ENCODE peak calls at places on chromosomes 3 and 15, in six cellular contexts. C is IMR-90; E is Peyer's patch; X is Calu3; Y is fibroblast of the aortic adventitia; O is CD4-positive, alpha-beta T cell. N is an unnamed sample.

GRCh38 chr3:10702961-10703740 is 112.9 kb upstream of the SLC6A11 start:
- DNase-seq in C (no peak), E (no peak), X (peak), Y (no peak), O (no peak), N (no peak)

GRCh38 chr3:131804565-131805133 is 230.2 kb downstream of the CPNE4 start:
- DNase-seq in C (no peak), E (no peak), X (no peak), Y (peak), O (no peak), N (peak)

GRCh38 chr15:101651753-101652097 is 456 bp downstream of the TM2D3 start:
- DNase-seq in C (no peak), E (peak), X (no peak), Y (peak), O (no peak), N (no peak)

GRCh38 chr3:110576962-110577361 is 494.7 kb upstream of the NECTIN3 start:
- DNase-seq in C (peak), E (no peak), X (peak), Y (peak), O (no peak), N (peak)

GRCh38 chr15:31034152-31034551 is 42.7 kb upstream of the MTMR10 start:
- DNase-seq in C (peak), E (no peak), X (no peak), Y (peak), O (no peak), N (no peak)

GRCh38 chr3:27145719-27146118 is 223.5 kb downstream of the NEK10 start:
- DNase-seq in C (no peak), E (no peak), X (no peak), Y (no peak), O (no peak), N (no peak)

GRCh38 chr3:159453036-159453435 is 535.6 kb upstream of the IL12A start:
- DNase-seq in C (no peak), E (no peak), X (no peak), Y (no peak), O (no peak), N (no peak)

GRCh38 chr3:113839551-113839950 is 963 bp downstream of the GRAMD1C start:
- DNase-seq in C (no peak), E (no peak), X (no peak), Y (no peak), O (no peak), N (no peak)

GRCh38 chr3:74060201-74060600 is 435.5 kb upstream of the PDZRN3 start:
- DNase-seq in C (no peak), E (no peak), X (no peak), Y (no peak), O (no peak), N (no peak)

GRCh38 chr3:150236683-150237082 is 171.4 kb upstream of the TSC22D2 start:
- DNase-seq in C (no peak), E (no peak), X (no peak), Y (peak), O (no peak), N (peak)

GRCh38 chr3:182445576-182445975 is 347.7 kb upstream of the ATP11B start:
- DNase-seq in C (no peak), E (no peak), X (no peak), Y (no peak), O (no peak), N (no peak)

GRCh38 chr15:48722764-48723661 is 77.5 kb upstream of the FBN1 start:
- DNase-seq in C (peak), E (no peak), X (peak), Y (peak), O (no peak), N (peak)

GRCh38 chr3:35651888-35652287 is 12.6 kb downstream of the ARPP21 start:
- DNase-seq in C (peak), E (no peak), X (no peak), Y (peak), O (no peak), N (no peak)

GRCh38 chr3:184140436-184140835 is 5.3 kb downstream of the EIF2B5 start:
- DNase-seq in C (no peak), E (no peak), X (no peak), Y (no peak), O (no peak), N (no peak)

GRCh38 chr3:55813268-55814097 is 326.4 kb upstream of the WNT5A start:
- DNase-seq in C (no peak), E (no peak), X (no peak), Y (no peak), O (no peak), N (no peak)

DNA sequence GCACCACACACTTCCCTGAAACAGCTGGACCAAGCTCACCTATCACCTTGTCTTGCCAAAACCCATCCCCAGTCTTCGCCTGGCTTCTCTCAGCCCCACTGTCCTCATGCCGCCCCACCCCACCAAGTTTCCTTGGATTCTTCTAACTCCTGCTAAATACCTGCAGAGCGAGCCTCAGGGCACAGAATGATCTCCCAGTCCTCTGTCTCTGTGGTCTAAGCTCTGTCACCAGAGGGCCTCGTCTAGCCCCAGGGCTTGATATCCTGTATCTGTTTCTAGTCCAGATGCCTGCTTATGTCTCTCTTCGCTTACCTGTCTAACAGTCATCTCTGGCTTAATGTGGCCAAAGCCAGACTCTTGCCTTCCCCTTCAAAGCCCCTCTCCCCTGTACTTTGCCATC is 9.7 kb downstream of the CCDC12 start:
- DNase-seq in C (no peak), E (no peak), X (no peak), Y (no peak), O (no peak), N (no peak)
- TF ChIP-seq CTCF in C (no peak), E (no peak), X (no peak), Y (no peak), O (no peak), N (no peak)

GRCh38 chr3:12370758-12371157 is 81.9 kb downstream of the PPARG start:
- DNase-seq in C (peak), E (no peak), X (no peak), Y (peak), O (no peak), N (peak)
- TF ChIP-seq CTCF in C (peak), E (peak), X (no peak), Y (peak), O (no peak), N (peak)

DNA sequence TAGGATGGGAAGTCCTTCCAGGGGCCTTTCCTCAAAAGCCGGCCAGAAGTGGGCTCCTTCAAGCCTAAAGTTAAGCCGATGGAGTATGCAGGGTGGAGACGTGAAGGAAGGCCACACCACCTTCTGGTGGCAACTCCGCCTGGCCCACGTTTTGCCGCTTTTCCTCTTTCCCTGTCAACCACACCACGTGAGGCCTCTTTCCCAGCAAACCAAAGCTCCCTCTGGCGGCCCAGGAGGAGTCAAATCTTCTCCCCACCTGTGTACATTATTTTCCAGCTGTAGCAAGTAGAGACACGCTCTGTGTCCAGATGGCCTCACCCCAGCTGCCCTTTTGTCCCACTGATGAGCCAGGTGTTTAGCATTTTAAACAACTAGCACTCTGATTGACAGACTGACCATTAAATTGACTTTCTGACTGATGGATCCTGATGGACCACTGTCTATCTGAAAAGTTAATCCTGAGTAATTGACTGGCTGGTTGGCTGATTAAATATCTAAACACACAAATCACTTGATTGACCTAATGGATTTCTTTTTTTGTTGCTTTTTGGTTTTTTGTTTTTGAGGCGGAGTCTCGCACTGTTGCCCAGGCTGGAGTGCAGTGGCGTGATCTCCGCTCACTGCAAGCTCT is 59.6 kb upstream of the ZBTB38 start:
- DNase-seq in C (peak), E (no peak), X (peak), Y (peak), O (no peak), N (no peak)
- TF ChIP-seq CTCF in C (peak), E (peak), X (peak), Y (peak), O (no peak), N (peak)

GRCh38 chr15:19987389-19988048 is 554.1 kb downstream of the GOLGA6L6 start:
- DNase-seq in C (no peak), E (no peak), X (no peak), Y (no peak), O (no peak), N (no peak)
- TF ChIP-seq CTCF in C (no peak), E (no peak), X (no peak), Y (no peak), O (no peak), N (peak)

DNA sequence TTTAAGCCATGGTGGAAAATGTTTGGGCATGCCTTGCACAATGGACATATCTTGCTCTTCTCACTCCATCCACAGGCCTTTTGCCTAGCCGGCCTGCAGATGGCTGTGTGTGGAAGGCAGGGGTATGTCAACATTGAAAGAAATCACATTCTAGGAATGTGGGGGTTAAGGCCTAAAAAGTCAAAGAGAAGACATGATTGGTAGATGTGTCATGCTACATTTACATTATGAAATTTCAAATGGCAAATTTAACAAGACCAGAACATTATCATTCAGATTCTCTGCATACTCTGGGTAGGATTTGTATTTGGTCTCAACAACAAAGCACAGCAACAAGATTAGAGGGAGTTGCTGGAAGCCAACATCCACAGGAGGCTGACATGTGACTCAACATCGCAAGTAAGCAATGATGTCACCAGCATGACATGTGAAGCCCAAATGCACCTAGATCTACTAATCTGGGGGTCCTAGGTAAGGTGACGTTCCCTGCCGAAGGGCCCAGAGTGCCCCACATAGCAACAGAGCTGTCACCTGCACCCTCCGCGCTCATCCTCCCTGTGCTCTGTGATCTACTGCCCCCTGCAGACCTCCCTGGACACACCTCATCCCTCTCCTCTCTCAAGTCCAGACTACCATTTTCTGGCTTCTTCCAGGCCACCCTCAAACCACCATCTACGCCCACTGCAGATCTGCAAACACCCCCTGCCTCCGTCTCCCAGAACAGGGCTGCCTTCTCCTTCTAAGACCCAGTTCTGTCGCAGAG is 39.4 kb downstream of the CLDN18 start:
- DNase-seq in C (peak), E (no peak), X (no peak), Y (peak), O (no peak), N (peak)
- TF ChIP-seq CTCF in C (peak), E (no peak), X (peak), Y (peak), O (no peak), N (peak)

GRCh38 chr15:34013746-34014145 is 25.3 kb downstream of the AVEN start:
- DNase-seq in C (no peak), E (no peak), X (no peak), Y (no peak), O (no peak), N (no peak)

GRCh38 chr15:34010921-34011320 is 28.1 kb downstream of the AVEN start:
- DNase-seq in C (no peak), E (no peak), X (no peak), Y (no peak), O (no peak), N (no peak)

GRCh38 chr15:34012461-34013028 is 26.5 kb downstream of the AVEN start:
- DNase-seq in C (no peak), E (no peak), X (no peak), Y (no peak), O (no peak), N (no peak)

GRCh38 chr15:34009656-34010055 is 29.3 kb downstream of the AVEN start:
- DNase-seq in C (no peak), E (no peak), X (no peak), Y (no peak), O (no peak), N (no peak)

DNA sequence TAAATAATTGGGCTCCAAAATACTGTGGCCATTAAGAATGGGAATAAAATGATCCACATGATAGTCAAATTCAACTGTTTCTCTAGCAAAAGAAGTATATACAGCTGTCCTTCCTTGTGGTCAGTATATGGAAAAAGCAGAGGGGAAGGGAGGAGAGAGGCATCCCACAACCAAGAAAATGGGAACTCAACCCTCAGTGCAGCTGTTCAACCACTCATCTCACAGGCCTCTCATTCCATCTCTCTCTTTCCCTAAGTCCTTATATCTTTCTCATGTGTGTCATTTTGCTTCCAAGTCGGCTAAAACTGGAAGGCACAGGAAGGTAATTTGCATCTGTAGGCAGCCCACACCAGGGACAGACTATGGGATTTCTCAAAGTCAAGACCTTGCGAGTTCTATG is 27.5 kb downstream of the AVEN start:
- DNase-seq in C (no peak), E (no peak), X (no peak), Y (no peak), O (no peak), N (no peak)
- TF ChIP-seq CTCF in C (no peak), E (no peak), X (no peak), Y (no peak), O (no peak), N (no peak)

GRCh38 chr15:25930931-25931330 is 67.8 kb upstream of the ATP10A start:
- DNase-seq in C (no peak), E (no peak), X (no peak), Y (no peak), O (no peak), N (peak)

GRCh38 chr15:25937796-25938195 is 74.7 kb upstream of the ATP10A start:
- DNase-seq in C (no peak), E (no peak), X (no peak), Y (no peak), O (no peak), N (no peak)

GRCh38 chr15:25931846-25932245 is 68.7 kb upstream of the ATP10A start:
- DNase-seq in C (peak), E (no peak), X (no peak), Y (peak), O (no peak), N (no peak)

GRCh38 chr15:25936004-25936403 is 72.9 kb upstream of the ATP10A start:
- DNase-seq in C (peak), E (no peak), X (no peak), Y (no peak), O (no peak), N (peak)

DNA sequence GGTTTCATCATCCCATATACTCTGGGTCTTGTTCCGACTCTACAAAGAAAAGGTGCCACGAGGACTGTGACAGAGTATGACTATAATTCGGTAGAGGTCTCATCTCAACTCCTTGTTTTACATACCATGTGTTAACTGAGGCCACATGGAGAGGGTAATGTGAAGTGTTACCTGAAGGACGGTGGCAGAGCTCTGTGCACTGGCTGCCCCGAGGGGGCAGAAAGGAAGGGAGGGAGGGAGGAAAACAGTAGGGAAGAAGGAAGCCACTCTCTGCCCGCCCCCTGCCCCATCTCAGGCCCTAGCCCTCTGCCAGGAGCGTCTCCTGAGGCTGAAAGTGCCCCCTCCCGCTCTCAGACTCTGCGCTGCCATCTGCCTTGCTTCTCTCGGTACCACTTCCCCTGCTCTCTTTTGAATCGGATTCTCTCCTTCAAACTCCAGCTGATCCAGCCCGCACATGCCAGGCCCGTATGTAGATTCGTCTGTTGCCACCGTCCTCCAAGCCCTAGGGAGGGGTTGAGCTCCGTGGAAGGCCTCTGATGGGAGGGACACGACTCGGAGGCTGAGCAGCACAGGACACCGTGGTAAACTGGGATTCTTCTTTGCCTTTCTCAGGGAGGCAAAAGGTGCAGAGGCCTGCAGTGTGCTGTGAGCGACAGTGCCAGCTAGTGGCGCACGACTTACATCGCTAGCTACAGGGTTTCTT is 70.5 kb upstream of the ATP10A start:
- DNase-seq in C (peak), E (peak), X (peak), Y (peak), O (peak), N (peak)
- TF ChIP-seq CTCF in C (peak), E (peak), X (no peak), Y (peak), O (peak), N (peak)

GRCh38 chr3:50926868-50927267 is 252.1 kb downstream of the DOCK3 start:
- DNase-seq in C (no peak), E (no peak), X (no peak), Y (no peak), O (no peak), N (no peak)
- TF ChIP-seq CTCF in C (no peak), E (no peak), X (no peak), Y (no peak), O (no peak), N (no peak)

N was measured in HFFc6.